ENCODE peak calls at places on chromosomes 12 and 14, in ten cellular contexts. One of them, this sample, is unnamed.
A peak's percentile ranks its signal among the peaks of the same experiment; 100 is the strongest.

GRCh38 chr14:24713404-24713803 is 79.4 kb upstream of the GZMB start:
- DNase-seq in A549: no peak
- DNase-seq in esophagus muscularis mucosa: peak; percentile 42
- DNase-seq in HepG2: peak; percentile 27
- DNase-seq in ovary: no peak
- DNase-seq in K562: no peak
- DNase-seq in sigmoid colon: no peak
- DNase-seq in suprapubic skin: no peak
- DNase-seq in stomach: no peak
- DNase-seq in GM12878: no peak
- DNase-seq in this sample: no peak

GRCh38 chr12:47321436-47321835 is 241.7 kb upstream of the AMIGO2 start:
- DNase-seq in GM12878: no peak
- DNase-seq in A549: no peak
- DNase-seq in sigmoid colon: no peak
- DNase-seq in K562: no peak
- DNase-seq in esophagus muscularis mucosa: no peak
- DNase-seq in suprapubic skin: no peak
- DNase-seq in stomach: no peak
- DNase-seq in HepG2: no peak
- DNase-seq in ovary: no peak
- DNase-seq in this sample: no peak

GRCh38 chr14:40417777-40418401 is 985.7 kb upstream of the FBXO33 start:
- DNase-seq in HepG2: peak; percentile 62
- DNase-seq in sigmoid colon: no peak
- DNase-seq in GM12878: no peak
- DNase-seq in A549: peak; percentile 1
- DNase-seq in stomach: peak; percentile 25
- DNase-seq in suprapubic skin: no peak
- DNase-seq in esophagus muscularis mucosa: no peak
- DNase-seq in ovary: no peak
- DNase-seq in K562: peak; percentile 5
- DNase-seq in this sample: no peak

GRCh38 chr12:120669055-120669828 is 17.7 kb upstream of the MLEC start:
- DNase-seq in HepG2: no peak
- DNase-seq in A549: no peak
- DNase-seq in suprapubic skin: no peak
- DNase-seq in sigmoid colon: no peak
- DNase-seq in K562: no peak
- DNase-seq in esophagus muscularis mucosa: no peak
- DNase-seq in GM12878: peak; percentile 79
- DNase-seq in stomach: peak; percentile 72
- DNase-seq in ovary: peak; percentile 67
- DNase-seq in this sample: no peak

GRCh38 chr14:51157012-51157411 is 62.1 kb upstream of the TRIM9 start:
- DNase-seq in A549: peak; percentile 22
- DNase-seq in ovary: no peak
- DNase-seq in K562: no peak
- DNase-seq in sigmoid colon: no peak
- DNase-seq in GM12878: no peak
- DNase-seq in esophagus muscularis mucosa: no peak
- DNase-seq in stomach: no peak
- DNase-seq in suprapubic skin: no peak
- DNase-seq in HepG2: peak; percentile 10
- DNase-seq in this sample: no peak

GRCh38 chr12:132145334-132145733 is 1.1 kb downstream of the NOC4L start:
- DNase-seq in HepG2: no peak
- DNase-seq in esophagus muscularis mucosa: no peak
- DNase-seq in ovary: no peak
- DNase-seq in suprapubic skin: no peak
- DNase-seq in K562: no peak
- DNase-seq in stomach: no peak
- DNase-seq in sigmoid colon: no peak
- DNase-seq in GM12878: no peak
- DNase-seq in A549: no peak
- DNase-seq in this sample: no peak

GRCh38 chr12:130014485-130014807 is 110.6 kb upstream of the TMEM132D start:
- DNase-seq in sigmoid colon: no peak
- DNase-seq in K562: no peak
- DNase-seq in ovary: no peak
- DNase-seq in HepG2: no peak
- DNase-seq in stomach: no peak
- DNase-seq in esophagus muscularis mucosa: no peak
- DNase-seq in GM12878: no peak
- DNase-seq in suprapubic skin: no peak
- DNase-seq in A549: no peak
- DNase-seq in this sample: no peak

GRCh38 chr12:123516221-123516780 is 17.2 kb downstream of the RILPL1 start:
- DNase-seq in A549: no peak
- DNase-seq in ovary: no peak
- DNase-seq in sigmoid colon: no peak
- DNase-seq in stomach: no peak
- DNase-seq in esophagus muscularis mucosa: no peak
- DNase-seq in GM12878: no peak
- DNase-seq in K562: no peak
- DNase-seq in suprapubic skin: no peak
- DNase-seq in HepG2: no peak
- DNase-seq in this sample: no peak

GRCh38 chr12:3656946-3657622 is 95.8 kb downstream of the CRACR2A start:
- DNase-seq in suprapubic skin: no peak
- DNase-seq in stomach: no peak
- DNase-seq in GM12878: no peak
- DNase-seq in esophagus muscularis mucosa: no peak
- DNase-seq in sigmoid colon: no peak
- DNase-seq in A549: no peak
- DNase-seq in K562: no peak
- DNase-seq in HepG2: no peak
- DNase-seq in ovary: no peak
- DNase-seq in this sample: no peak

GRCh38 chr12:118432812-118433540 is 56.6 kb downstream of the SUDS3 start:
- DNase-seq in K562: no peak
- DNase-seq in esophagus muscularis mucosa: no peak
- DNase-seq in GM12878: no peak
- DNase-seq in stomach: no peak
- DNase-seq in A549: no peak
- DNase-seq in sigmoid colon: no peak
- DNase-seq in HepG2: peak; percentile 9
- DNase-seq in suprapubic skin: no peak
- DNase-seq in ovary: no peak
- DNase-seq in this sample: no peak

GRCh38 chr12:71566655-71567054 is 97.0 kb downstream of the ZFC3H1 start:
- DNase-seq in GM12878: no peak
- DNase-seq in suprapubic skin: no peak
- DNase-seq in A549: no peak
- DNase-seq in sigmoid colon: no peak
- DNase-seq in stomach: no peak
- DNase-seq in HepG2: no peak
- DNase-seq in ovary: no peak
- DNase-seq in esophagus muscularis mucosa: no peak
- DNase-seq in K562: no peak
- DNase-seq in this sample: no peak

GRCh38 chr12:132295101-132295526 is 34.3 kb downstream of the GALNT9 start:
- DNase-seq in A549: no peak
- DNase-seq in esophagus muscularis mucosa: no peak
- DNase-seq in stomach: no peak
- DNase-seq in sigmoid colon: no peak
- DNase-seq in K562: no peak
- DNase-seq in HepG2: no peak
- DNase-seq in GM12878: no peak
- DNase-seq in ovary: no peak
- DNase-seq in suprapubic skin: no peak
- DNase-seq in this sample: no peak

GRCh38 chr14:50303744-50304471 is 8.1 kb downstream of the L2HGDH start:
- DNase-seq in K562: peak; percentile 37
- DNase-seq in ovary: no peak
- DNase-seq in HepG2: peak; percentile 93
- DNase-seq in suprapubic skin: no peak
- DNase-seq in A549: no peak
- DNase-seq in stomach: peak; percentile 73
- DNase-seq in sigmoid colon: no peak
- DNase-seq in GM12878: no peak
- DNase-seq in esophagus muscularis mucosa: no peak
- DNase-seq in this sample: no peak

GRCh38 chr14:59189822-59190368 is 1.4 kb downstream of the DAAM1 start:
- DNase-seq in sigmoid colon: peak; percentile 95
- DNase-seq in K562: peak; percentile 68
- DNase-seq in ovary: peak; percentile 81
- DNase-seq in suprapubic skin: peak; percentile 94
- DNase-seq in stomach: peak; percentile 84
- DNase-seq in esophagus muscularis mucosa: peak; percentile 97
- DNase-seq in GM12878: peak; percentile 69
- DNase-seq in HepG2: peak; percentile 75
- DNase-seq in A549: peak; percentile 90
- DNase-seq in this sample: peak; percentile 76

GRCh38 chr12:54126696-54127537 is 61.9 kb downstream of the SMUG1 start:
- DNase-seq in K562: no peak
- DNase-seq in suprapubic skin: peak; percentile 88
- DNase-seq in sigmoid colon: peak; percentile 88
- DNase-seq in ovary: peak; percentile 85
- DNase-seq in HepG2: no peak
- DNase-seq in stomach: peak; percentile 76
- DNase-seq in A549: peak; percentile 55
- DNase-seq in esophagus muscularis mucosa: no peak
- DNase-seq in GM12878: no peak
- DNase-seq in this sample: peak; percentile 67

GRCh38 chr14:68727315-68728078 is 65.4 kb downstream of the ZFP36L1 start:
- DNase-seq in GM12878: no peak
- DNase-seq in HepG2: no peak
- DNase-seq in stomach: no peak
- DNase-seq in suprapubic skin: peak; percentile 34
- DNase-seq in sigmoid colon: no peak
- DNase-seq in esophagus muscularis mucosa: no peak
- DNase-seq in A549: no peak
- DNase-seq in ovary: no peak
- DNase-seq in K562: peak; percentile 78
- DNase-seq in this sample: no peak

GRCh38 chr14:54808326-54809161 is 94.1 kb downstream of the GCH1 start:
- DNase-seq in GM12878: no peak
- DNase-seq in K562: no peak
- DNase-seq in suprapubic skin: no peak
- DNase-seq in sigmoid colon: no peak
- DNase-seq in esophagus muscularis mucosa: peak; percentile 74
- DNase-seq in HepG2: no peak
- DNase-seq in A549: no peak
- DNase-seq in stomach: no peak
- DNase-seq in ovary: no peak
- DNase-seq in this sample: no peak
- TF ChIP-seq EP300 in GM12878: no peak
- TF ChIP-seq EP300 in K562: no peak
- TF ChIP-seq EP300 in suprapubic skin: no peak
- TF ChIP-seq EP300 in sigmoid colon: no peak
- TF ChIP-seq EP300 in esophagus muscularis mucosa: no peak
- TF ChIP-seq EP300 in HepG2: no peak
- TF ChIP-seq EP300 in A549: no peak
- TF ChIP-seq EP300 in stomach: no peak
- TF ChIP-seq EP300 in ovary: no peak
- TF ChIP-seq EP300 in this sample: no peak

DNA sequence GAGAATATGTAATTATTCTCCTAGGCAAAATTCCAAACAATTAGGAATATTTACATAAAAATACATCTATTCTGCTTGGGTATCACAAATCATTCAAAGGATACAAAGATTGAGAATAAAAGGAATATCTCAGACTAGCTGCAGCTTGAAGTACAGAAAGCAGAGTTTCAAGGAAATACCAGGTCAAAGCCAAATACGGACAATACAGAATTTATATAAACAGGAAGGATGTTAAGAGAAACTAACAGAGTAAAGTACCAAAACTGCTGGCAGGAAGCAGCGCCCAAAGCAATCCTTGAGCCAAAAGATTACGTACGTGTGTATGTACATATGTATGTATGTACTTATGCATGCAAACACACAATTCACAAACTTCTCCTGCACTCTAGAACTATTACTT is 86.6 kb downstream of the PPP1R12A start:
- DNase-seq in HepG2: no peak
- DNase-seq in K562: no peak
- DNase-seq in stomach: no peak
- DNase-seq in suprapubic skin: no peak
- DNase-seq in GM12878: no peak
- DNase-seq in ovary: no peak
- DNase-seq in A549: no peak
- DNase-seq in esophagus muscularis mucosa: no peak
- DNase-seq in sigmoid colon: no peak
- DNase-seq in this sample: no peak
- TF ChIP-seq EP300 in HepG2: no peak
- TF ChIP-seq EP300 in K562: no peak
- TF ChIP-seq EP300 in stomach: no peak
- TF ChIP-seq EP300 in suprapubic skin: no peak
- TF ChIP-seq EP300 in GM12878: no peak
- TF ChIP-seq EP300 in ovary: no peak
- TF ChIP-seq EP300 in A549: no peak
- TF ChIP-seq EP300 in esophagus muscularis mucosa: no peak
- TF ChIP-seq EP300 in sigmoid colon: no peak
- TF ChIP-seq EP300 in this sample: no peak

DNA sequence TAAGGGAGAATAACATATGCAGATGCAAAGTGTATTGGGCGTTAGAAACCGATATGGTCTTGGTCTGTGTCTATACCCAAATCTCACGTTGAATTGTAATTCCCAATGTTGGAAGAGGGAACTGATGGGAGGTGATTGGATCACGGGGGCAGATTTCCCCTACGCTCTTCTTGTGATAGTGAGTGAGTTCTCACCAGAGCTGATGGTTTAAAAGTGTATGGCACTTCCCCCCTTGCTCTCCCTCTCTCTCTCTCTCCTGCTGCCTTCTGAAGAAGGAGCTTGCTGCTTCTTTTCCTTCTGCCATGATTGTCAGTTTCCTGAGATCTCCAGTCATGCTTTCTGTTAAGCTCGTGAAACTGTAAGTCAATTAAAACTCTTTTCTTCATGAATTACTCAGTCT is 1891.2 kb upstream of the FLRT2 start:
- DNase-seq in HepG2: peak; percentile 1
- DNase-seq in stomach: no peak
- DNase-seq in ovary: no peak
- DNase-seq in GM12878: no peak
- DNase-seq in suprapubic skin: no peak
- DNase-seq in K562: no peak
- DNase-seq in esophagus muscularis mucosa: no peak
- DNase-seq in A549: no peak
- DNase-seq in sigmoid colon: no peak
- DNase-seq in this sample: no peak
- TF ChIP-seq EP300 in HepG2: no peak
- TF ChIP-seq EP300 in stomach: no peak
- TF ChIP-seq EP300 in ovary: no peak
- TF ChIP-seq EP300 in GM12878: no peak
- TF ChIP-seq EP300 in suprapubic skin: no peak
- TF ChIP-seq EP300 in K562: no peak
- TF ChIP-seq EP300 in esophagus muscularis mucosa: no peak
- TF ChIP-seq EP300 in A549: no peak
- TF ChIP-seq EP300 in sigmoid colon: no peak
- TF ChIP-seq EP300 in this sample: no peak

DNA sequence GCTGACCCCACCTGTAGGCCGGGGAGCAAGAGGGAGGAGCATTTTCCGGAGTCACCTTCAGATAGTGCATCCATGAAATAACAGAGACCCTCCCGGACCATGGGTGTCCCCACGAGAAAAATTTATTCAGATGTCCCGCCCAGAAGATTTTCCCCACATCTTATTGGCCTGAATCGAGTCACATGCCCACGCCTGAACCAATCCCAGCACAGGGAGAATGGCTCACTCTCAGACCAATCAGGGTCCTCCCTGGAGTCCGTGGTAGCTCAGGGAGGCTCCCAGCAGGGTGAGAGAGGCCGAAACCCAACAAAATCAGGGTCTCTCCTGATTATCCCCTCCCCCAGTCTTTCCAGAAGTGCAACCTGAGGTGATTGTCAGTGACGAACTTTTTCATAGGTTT is 16.4 kb upstream of the NCOR2 start:
- DNase-seq in suprapubic skin: no peak
- DNase-seq in stomach: no peak
- DNase-seq in sigmoid colon: no peak
- DNase-seq in K562: peak; percentile 89
- DNase-seq in GM12878: no peak
- DNase-seq in ovary: no peak
- DNase-seq in HepG2: peak; percentile 25
- DNase-seq in esophagus muscularis mucosa: no peak
- DNase-seq in A549: no peak
- DNase-seq in this sample: no peak
- TF ChIP-seq EP300 in suprapubic skin: no peak
- TF ChIP-seq EP300 in stomach: no peak
- TF ChIP-seq EP300 in sigmoid colon: no peak
- TF ChIP-seq EP300 in K562: no peak
- TF ChIP-seq EP300 in GM12878: no peak
- TF ChIP-seq EP300 in ovary: no peak
- TF ChIP-seq EP300 in HepG2: no peak
- TF ChIP-seq EP300 in esophagus muscularis mucosa: no peak
- TF ChIP-seq EP300 in A549: no peak
- TF ChIP-seq EP300 in this sample: no peak

This sample was measured in tibial nerve.